ENCODE peak calls at places on chromosome 20, in ten cellular contexts. E, Z, G, P, V, K, W, Q, I and M are unnamed samples.

GRCh38 chr20:21125072-21125848 is 622 bp upstream of the KIZ start:
- DNase-seq in E (peak), Z (peak), G (no peak), P (no peak), V (peak), K (peak), W (peak), Q (peak), I (no peak), M (no peak)

GRCh38 chr20:56299362-56299761 is 50.8 kb downstream of the MC3R start:
- DNase-seq in E (no peak), Z (no peak), G (no peak), P (no peak), V (no peak), K (no peak), W (no peak), Q (no peak), I (no peak), M (no peak)

GRCh38 chr20:57990396-57990987 is 238.0 kb downstream of the ANKRD60 start:
- DNase-seq in E (peak), Z (no peak), G (no peak), P (no peak), V (peak), K (no peak), W (no peak), Q (no peak), I (no peak), M (no peak)

GRCh38 chr20:62487125-62487524 is 11.3 kb upstream of the GATA5 start:
- DNase-seq in E (no peak), Z (no peak), G (no peak), P (no peak), V (no peak), K (no peak), W (no peak), Q (no peak), I (no peak), M (no peak)

GRCh38 chr20:35134472-35134871 is 12.7 kb downstream of the EDEM2 start:
- DNase-seq in E (no peak), Z (no peak), G (no peak), P (no peak), V (peak), K (no peak), W (no peak), Q (peak), I (no peak), M (no peak)

GRCh38 chr20:36824142-36824940 is 50.8 kb upstream of the DSN1 start:
- DNase-seq in E (no peak), Z (no peak), G (no peak), P (no peak), V (no peak), K (no peak), W (no peak), Q (no peak), I (no peak), M (no peak)

GRCh38 chr20:25398363-25399037 is 7.9 kb upstream of the ABHD12 start:
- DNase-seq in E (no peak), Z (no peak), G (no peak), P (no peak), V (no peak), K (no peak), W (no peak), Q (no peak), I (no peak), M (no peak)

GRCh38 chr20:38094373-38094775 is 60.8 kb downstream of the RPRD1B start:
- DNase-seq in E (peak), Z (peak), G (no peak), P (no peak), V (peak), K (no peak), W (no peak), Q (no peak), I (no peak), M (no peak)

GRCh38 chr20:57514273-57514751 is 10.6 kb downstream of the CTCFL start:
- DNase-seq in E (peak), Z (peak), G (no peak), P (peak), V (peak), K (peak), W (peak), Q (peak), I (no peak), M (no peak)

GRCh38 chr20:51563597-51564332 is 21.2 kb upstream of the NFATC2 start:
- DNase-seq in E (peak), Z (peak), G (no peak), P (no peak), V (peak), K (no peak), W (no peak), Q (peak), I (no peak), M (no peak)

GRCh38 chr20:18614244-18614643 is 26.4 kb downstream of the DTD1 start:
- DNase-seq in E (no peak), Z (no peak), G (no peak), P (no peak), V (no peak), K (no peak), W (no peak), Q (no peak), I (no peak), M (no peak)

GRCh38 chr20:63823691-63824311 is 7.3 kb downstream of the ZBTB46 start:
- DNase-seq in E (no peak), Z (peak), G (no peak), P (no peak), V (no peak), K (no peak), W (no peak), Q (no peak), I (no peak), M (no peak)